ENCODE peak calls at places on chromosome 7, in eight cellular contexts. One of them, this sample, is unnamed.

GRCh38 chr7:4837814-4838625 is 23.8 kb downstream of the PAPOLB start:
- DNase-seq in IMR-90: no peak
- DNase-seq in A549: no peak
- DNase-seq in sigmoid colon: peak; percentile 46
- DNase-seq in gastrocnemius medialis: no peak
- DNase-seq in transverse colon: no peak
- DNase-seq in tibial nerve: no peak
- DNase-seq in stomach: no peak
- DNase-seq in this sample: no peak

GRCh38 chr7:43394441-43395130 is 188.3 kb upstream of the STK17A start:
- DNase-seq in tibial nerve: no peak
- DNase-seq in A549: no peak
- DNase-seq in IMR-90: no peak
- DNase-seq in sigmoid colon: no peak
- DNase-seq in transverse colon: no peak
- DNase-seq in stomach: no peak
- DNase-seq in gastrocnemius medialis: no peak
- DNase-seq in this sample: no peak

GRCh38 chr7:39721919-39722597 is 98.7 kb downstream of the RALA start:
- DNase-seq in IMR-90: no peak
- DNase-seq in A549: no peak
- DNase-seq in gastrocnemius medialis: no peak
- DNase-seq in transverse colon: no peak
- DNase-seq in sigmoid colon: no peak
- DNase-seq in stomach: no peak
- DNase-seq in tibial nerve: no peak
- DNase-seq in this sample: no peak

GRCh38 chr7:151850484-151851159 is 26.3 kb downstream of the PRKAG2 start:
- DNase-seq in A549: no peak
- DNase-seq in sigmoid colon: no peak
- DNase-seq in tibial nerve: no peak
- DNase-seq in IMR-90: no peak
- DNase-seq in stomach: peak; percentile 46
- DNase-seq in gastrocnemius medialis: no peak
- DNase-seq in transverse colon: no peak
- DNase-seq in this sample: no peak

GRCh38 chr7:78172138-78172887 is 373.7 kb downstream of the PHTF2 start:
- DNase-seq in stomach: no peak
- DNase-seq in tibial nerve: no peak
- DNase-seq in IMR-90: no peak
- DNase-seq in transverse colon: no peak
- DNase-seq in A549: no peak
- DNase-seq in gastrocnemius medialis: no peak
- DNase-seq in sigmoid colon: no peak
- DNase-seq in this sample: no peak

GRCh38 chr7:55187701-55188491 is 169.1 kb downstream of the EGFR start:
- DNase-seq in IMR-90: no peak
- DNase-seq in A549: no peak
- DNase-seq in transverse colon: peak; percentile 19
- DNase-seq in sigmoid colon: peak; percentile 55
- DNase-seq in tibial nerve: no peak
- DNase-seq in gastrocnemius medialis: no peak
- DNase-seq in stomach: no peak
- DNase-seq in this sample: no peak

GRCh38 chr7:129667116-129667515 is 55.6 kb downstream of the NRF1 start:
- DNase-seq in A549: no peak
- DNase-seq in gastrocnemius medialis: no peak
- DNase-seq in tibial nerve: no peak
- DNase-seq in sigmoid colon: no peak
- DNase-seq in stomach: no peak
- DNase-seq in transverse colon: no peak
- DNase-seq in IMR-90: no peak
- DNase-seq in this sample: no peak

GRCh38 chr7:98107313-98107691 is 640 bp downstream of the LMTK2 start:
- DNase-seq in tibial nerve: no peak
- DNase-seq in sigmoid colon: no peak
- DNase-seq in gastrocnemius medialis: no peak
- DNase-seq in IMR-90: no peak
- DNase-seq in transverse colon: peak; percentile 25
- DNase-seq in stomach: peak; percentile 28
- DNase-seq in A549: no peak
- DNase-seq in this sample: peak; percentile 28

GRCh38 chr7:80526472-80526871 is 14.6 kb upstream of the GNAT3 start:
- DNase-seq in gastrocnemius medialis: no peak
- DNase-seq in stomach: no peak
- DNase-seq in IMR-90: no peak
- DNase-seq in sigmoid colon: no peak
- DNase-seq in transverse colon: no peak
- DNase-seq in A549: no peak
- DNase-seq in tibial nerve: no peak
- DNase-seq in this sample: no peak

GRCh38 chr7:107150375-107151073 is 18.3 kb upstream of the HBP1 start:
- DNase-seq in sigmoid colon: peak; percentile 86
- DNase-seq in IMR-90: peak; percentile 78
- DNase-seq in A549: peak; percentile 18
- DNase-seq in stomach: peak; percentile 83
- DNase-seq in gastrocnemius medialis: peak; percentile 46
- DNase-seq in tibial nerve: peak; percentile 80
- DNase-seq in transverse colon: peak; percentile 80
- DNase-seq in this sample: no peak

DNA sequence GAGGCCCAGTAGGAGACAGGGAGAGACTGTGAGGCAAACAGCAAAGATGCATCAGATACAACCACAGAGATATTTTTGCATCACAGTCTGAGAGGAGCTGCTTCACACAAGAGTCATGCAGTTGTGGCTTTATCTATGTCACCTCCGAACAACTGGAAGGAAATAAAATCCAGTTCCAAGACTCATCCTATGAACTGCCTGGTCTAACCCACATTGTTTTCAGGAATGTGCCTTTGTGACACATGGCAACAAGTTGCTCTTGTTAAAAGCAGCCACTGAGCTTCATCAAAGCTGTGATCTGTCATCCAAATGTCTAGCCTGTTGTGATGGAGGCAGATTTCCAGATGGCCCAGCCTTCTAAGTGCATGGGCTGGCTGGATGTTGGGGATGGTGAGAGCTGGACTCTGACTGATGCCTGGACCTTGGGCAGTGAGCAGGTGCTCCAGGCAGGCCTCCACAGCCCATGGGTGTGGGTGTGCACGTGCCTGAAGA is 255.0 kb downstream of the BMPER start:
- DNase-seq in IMR-90: peak; percentile 92
- DNase-seq in transverse colon: no peak
- DNase-seq in gastrocnemius medialis: no peak
- DNase-seq in tibial nerve: no peak
- DNase-seq in stomach: no peak
- DNase-seq in A549: no peak
- DNase-seq in sigmoid colon: no peak
- DNase-seq in this sample: no peak
- TF ChIP-seq POLR2A in IMR-90: no peak
- TF ChIP-seq POLR2A in transverse colon: no peak
- TF ChIP-seq POLR2A in gastrocnemius medialis: no peak
- TF ChIP-seq POLR2A in tibial nerve: no peak
- TF ChIP-seq POLR2A in stomach: no peak
- TF ChIP-seq POLR2A in A549: no peak
- TF ChIP-seq POLR2A in sigmoid colon: no peak
- TF ChIP-seq POLR2A in this sample: no peak

DNA sequence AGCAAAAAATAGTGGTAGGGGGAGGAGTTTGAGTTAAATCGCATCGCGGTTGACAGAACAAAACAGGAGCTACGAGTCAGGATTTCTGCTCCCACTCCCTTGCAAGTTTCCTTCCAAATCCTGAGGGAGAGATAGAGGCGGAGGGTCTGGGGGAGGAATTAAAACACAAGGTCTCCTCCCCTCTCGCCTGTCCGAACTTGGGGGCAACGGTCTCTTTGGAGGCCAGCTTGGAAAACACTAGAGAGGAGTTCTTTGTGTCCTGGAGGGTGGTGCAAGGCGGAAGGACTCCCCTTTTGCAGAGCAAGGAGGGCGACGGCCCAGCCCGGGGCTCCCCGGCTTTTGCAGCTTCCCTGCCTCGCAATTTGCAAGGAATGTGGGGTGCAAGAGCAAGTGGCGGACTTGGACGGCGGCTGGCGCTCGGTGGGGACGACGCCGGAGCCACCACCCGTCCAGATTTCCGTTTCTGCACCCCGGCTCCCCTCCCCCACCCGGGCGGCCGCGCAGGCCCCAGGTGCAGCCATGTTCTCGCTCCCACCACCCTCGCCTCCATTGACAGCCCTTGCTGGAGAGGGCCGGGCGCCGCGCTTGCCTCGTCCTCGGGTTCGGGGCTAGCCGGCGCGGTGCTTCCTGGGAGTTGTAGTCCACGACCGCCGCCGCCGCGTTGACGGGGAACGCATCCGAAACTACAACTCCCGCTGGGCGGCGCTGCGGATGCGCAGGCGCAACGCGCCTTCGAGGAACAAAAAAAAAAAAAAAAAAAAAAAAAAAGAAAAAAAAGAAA is 417 bp upstream of the GTF2I start:
- DNase-seq in sigmoid colon: peak; percentile 99
- DNase-seq in IMR-90: peak; percentile 95
- DNase-seq in transverse colon: peak; percentile 99
- DNase-seq in tibial nerve: peak; percentile 98
- DNase-seq in gastrocnemius medialis: peak; percentile 97
- DNase-seq in A549: peak; percentile 94
- DNase-seq in stomach: peak; percentile 99
- DNase-seq in this sample: peak; percentile 89
- TF ChIP-seq POLR2A in sigmoid colon: peak; percentile 52
- TF ChIP-seq POLR2A in IMR-90: peak; percentile 11
- TF ChIP-seq POLR2A in transverse colon: peak; percentile 79
- TF ChIP-seq POLR2A in tibial nerve: peak; percentile 82
- TF ChIP-seq POLR2A in gastrocnemius medialis: peak; percentile 64
- TF ChIP-seq POLR2A in A549: peak; percentile 64
- TF ChIP-seq POLR2A in stomach: no peak
- TF ChIP-seq POLR2A in this sample: peak; percentile 78

DNA sequence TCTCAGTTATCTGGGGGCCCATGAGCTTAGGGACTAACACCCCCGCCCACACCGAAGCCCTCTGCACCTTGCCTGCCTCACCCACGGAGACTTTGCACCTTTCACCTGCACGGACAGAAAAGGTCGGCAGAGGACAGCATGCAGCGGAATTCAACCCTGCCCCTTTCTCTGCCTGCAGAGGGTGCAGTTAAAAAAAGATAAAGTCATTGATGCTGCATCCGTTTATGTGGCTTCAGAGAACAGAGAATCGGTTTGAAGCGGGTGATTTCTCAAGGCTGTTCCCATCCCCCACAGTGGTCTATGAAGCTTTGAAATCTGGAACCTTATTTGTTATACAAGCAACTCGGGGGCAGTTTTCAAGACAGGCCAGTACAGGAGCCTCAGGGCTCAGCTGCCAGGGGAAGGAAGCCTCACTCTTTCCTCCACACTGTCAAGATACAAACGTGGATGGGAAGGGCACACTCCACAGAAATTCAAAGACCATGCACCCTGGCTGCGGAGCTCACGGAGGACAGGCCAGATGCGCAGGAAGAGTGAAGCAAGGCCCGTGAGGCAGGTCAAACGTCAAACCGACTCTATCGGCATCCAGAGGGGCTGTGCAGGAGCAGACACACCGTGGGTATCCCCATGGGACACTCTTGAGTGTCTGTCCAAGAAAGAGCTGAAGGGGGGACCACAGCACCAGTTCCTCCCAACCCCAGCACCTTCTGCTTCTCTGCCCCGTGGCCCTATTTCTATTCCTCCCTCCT is 66.3 kb downstream of the INSIG1 start:
- DNase-seq in IMR-90: no peak
- DNase-seq in transverse colon: no peak
- DNase-seq in stomach: no peak
- DNase-seq in sigmoid colon: no peak
- DNase-seq in gastrocnemius medialis: no peak
- DNase-seq in tibial nerve: no peak
- DNase-seq in A549: no peak
- DNase-seq in this sample: no peak
- TF ChIP-seq POLR2A in IMR-90: no peak
- TF ChIP-seq POLR2A in transverse colon: no peak
- TF ChIP-seq POLR2A in stomach: no peak
- TF ChIP-seq POLR2A in sigmoid colon: no peak
- TF ChIP-seq POLR2A in gastrocnemius medialis: no peak
- TF ChIP-seq POLR2A in tibial nerve: no peak
- TF ChIP-seq POLR2A in A549: no peak
- TF ChIP-seq POLR2A in this sample: no peak

GRCh38 chr7:108565987-108566386 is 3.5 kb downstream of the THAP5 start:
- DNase-seq in IMR-90: no peak
- DNase-seq in transverse colon: no peak
- DNase-seq in A549: no peak
- DNase-seq in gastrocnemius medialis: no peak
- DNase-seq in tibial nerve: no peak
- DNase-seq in sigmoid colon: no peak
- DNase-seq in stomach: no peak
- DNase-seq in this sample: no peak

GRCh38 chr7:108570146-108570755 is 577 bp downstream of the DNAJB9 start:
- DNase-seq in transverse colon: peak; percentile 70
- DNase-seq in stomach: peak; percentile 55
- DNase-seq in gastrocnemius medialis: peak; percentile 50
- DNase-seq in IMR-90: peak; percentile 40
- DNase-seq in sigmoid colon: peak; percentile 68
- DNase-seq in tibial nerve: no peak
- DNase-seq in A549: peak; percentile 41
- DNase-seq in this sample: no peak

GRCh38 chr7:108568801-108569380 is 615 bp downstream of the THAP5 start:
- DNase-seq in A549: peak; percentile 6
- DNase-seq in tibial nerve: no peak
- DNase-seq in stomach: no peak
- DNase-seq in sigmoid colon: no peak
- DNase-seq in IMR-90: no peak
- DNase-seq in gastrocnemius medialis: no peak
- DNase-seq in transverse colon: no peak
- DNase-seq in this sample: no peak

GRCh38 chr7:108572487-108572886 is 2.8 kb downstream of the DNAJB9 start:
- DNase-seq in sigmoid colon: no peak
- DNase-seq in stomach: no peak
- DNase-seq in tibial nerve: no peak
- DNase-seq in gastrocnemius medialis: no peak
- DNase-seq in IMR-90: no peak
- DNase-seq in transverse colon: no peak
- DNase-seq in A549: no peak
- DNase-seq in this sample: no peak

GRCh38 chr7:108569381-108570145 is at the start of the genes DNAJB9 and THAP5:
- DNase-seq in transverse colon: peak; percentile 99
- DNase-seq in A549: peak; percentile 98
- DNase-seq in IMR-90: peak; percentile 99
- DNase-seq in stomach: peak; percentile 99
- DNase-seq in tibial nerve: peak; percentile 96
- DNase-seq in sigmoid colon: peak; percentile 100
- DNase-seq in gastrocnemius medialis: peak; percentile 99
- DNase-seq in this sample: peak; percentile 86
- TF ChIP-seq POLR2A in transverse colon: peak; percentile 97
- TF ChIP-seq POLR2A in A549: peak; percentile 78
- TF ChIP-seq POLR2A in IMR-90: peak; percentile 98
- TF ChIP-seq POLR2A in stomach: no peak
- TF ChIP-seq POLR2A in tibial nerve: peak; percentile 98
- TF ChIP-seq POLR2A in sigmoid colon: peak; percentile 93
- TF ChIP-seq POLR2A in gastrocnemius medialis: peak; percentile 99
- TF ChIP-seq POLR2A in this sample: peak; percentile 86

GRCh38 chr7:33191326-33191725 is 62.0 kb downstream of the BBS9 start:
- DNase-seq in gastrocnemius medialis: no peak
- DNase-seq in sigmoid colon: no peak
- DNase-seq in IMR-90: no peak
- DNase-seq in tibial nerve: no peak
- DNase-seq in A549: no peak
- DNase-seq in stomach: peak; percentile 26
- DNase-seq in transverse colon: no peak
- DNase-seq in this sample: no peak
- TF ChIP-seq POLR2A in gastrocnemius medialis: no peak
- TF ChIP-seq POLR2A in sigmoid colon: no peak
- TF ChIP-seq POLR2A in IMR-90: no peak
- TF ChIP-seq POLR2A in tibial nerve: no peak
- TF ChIP-seq POLR2A in A549: no peak
- TF ChIP-seq POLR2A in stomach: no peak
- TF ChIP-seq POLR2A in transverse colon: no peak
- TF ChIP-seq POLR2A in this sample: no peak